ENCODE peak calls at places on chromosomes 13 and 19, in five cellular contexts. P, F, A, C and X are unnamed samples.

GRCh38 chr19:47095707-47096704 is 17.6 kb downstream of the ZC3H4 start:
- DNase-seq in P (peak), A (no peak), F (no peak), C (no peak), X (no peak)

GRCh38 chr19:16660763-16661479 is at the start of gene TMEM38A:
- DNase-seq in P (no peak), A (peak), C (peak), F (no peak), X (no peak)

GRCh38 chr13:99258946-99259345 is 767 bp upstream of the GPR18 start:
- DNase-seq in A (no peak), C (no peak), F (no peak), P (no peak), X (no peak)

GRCh38 chr19:32457540-32457939 is 52.0 kb downstream of the DPY19L3 start:
- DNase-seq in F (no peak), P (no peak), A (no peak), C (no peak), X (no peak)

GRCh38 chr19:19488875-19489690 is 26.3 kb downstream of the TSSK6 start:
- DNase-seq in F (peak), A (peak), P (peak), C (peak), X (peak)

GRCh38 chr19:42246143-42246868 is 3.9 kb upstream of the GSK3A start:
- DNase-seq in C (no peak), F (peak), A (no peak), P (peak), X (peak)

GRCh38 chr13:78621086-78621485 is 17.7 kb upstream of the POU4F1 start:
- DNase-seq in C (no peak), F (no peak), A (no peak), P (no peak), X (no peak)

GRCh38 chr19:33554821-33555220 is 33.2 kb upstream of the PEPD start:
- DNase-seq in F (no peak), P (no peak), C (no peak), A (no peak), X (no peak)

GRCh38 chr19:52516191-52516590 is 11.3 kb upstream of the ZNF808 start:
- DNase-seq in F (no peak), C (no peak), P (no peak), A (no peak), X (no peak)

GRCh38 chr19:51727349-51727880 is 3.6 kb upstream of the HAS1 start:
- DNase-seq in P (no peak), A (no peak), C (no peak), F (peak), X (no peak)

GRCh38 chr19:3358919-3359849 is 7.2 kb upstream of the NFIC start:
- DNase-seq in P (no peak), F (peak), A (peak), C (peak), X (peak)